ENCODE peak calls at places on chromosomes 4 and X, in five cellular contexts. J is MM.1S, K is HepG2, B is SK-N-SH, M is astrocyte. N is an unnamed sample.

GRCh38 chr4:123941306-123941705 is 544.7 kb downstream of the SPRY1 start:
- DNase-seq in J (no peak), K (no peak), B (no peak), M (peak; percentile 73), N (no peak)

GRCh38 chr4:51842167-51842553 is 793 bp upstream of the DCUN1D4 start:
- DNase-seq in J (no peak), K (no peak), B (peak; percentile 47), M (no peak), N (no peak)

GRCh38 chr4:170090667-170091052 is 904 bp upstream of the AADAT start:
- DNase-seq in J (no peak), K (no peak), B (peak; percentile 16), M (peak; percentile 29), N (no peak)

GRCh38 chr4:26192921-26193894 is 127.6 kb upstream of the RBPJ start:
- DNase-seq in J (no peak), K (no peak), B (no peak), M (no peak), N (no peak)

GRCh38 chr4:148273501-148273986 is 168.7 kb downstream of the NR3C2 start:
- DNase-seq in J (no peak), K (no peak), B (peak; percentile 16), M (no peak), N (no peak)

GRCh38 chr4:150173420-150173819 is 95.2 kb downstream of the DCLK2 start:
- DNase-seq in J (no peak), K (no peak), B (no peak), M (peak; percentile 67), N (no peak)

GRCh38 chrX:30992381-30992904 is 79.4 kb downstream of the FTHL17 start:
- DNase-seq in J (no peak), K (peak; percentile 93), B (peak; percentile 33), M (peak; percentile 10), N (no peak)

GRCh38 chr4:5474756-5475155 is 233.6 kb downstream of the EVC2 start:
- DNase-seq in J (no peak), K (no peak), B (no peak), M (peak; percentile 63), N (no peak)

GRCh38 chr4:112521123-112522116 is 5.4 kb upstream of the NEUROG2 start:
- DNase-seq in J (no peak), K (no peak), B (no peak), M (no peak), N (peak; percentile 34)

GRCh38 chr4:77927991-77928925 is 65.6 kb downstream of the MRPL1 start:
- DNase-seq in J (no peak), K (peak; percentile 51), B (no peak), M (peak; percentile 30), N (no peak)

GRCh38 chrX:118348186-118348810 is 2.4 kb downstream of the WDR44 start:
- DNase-seq in J (no peak), K (no peak), B (no peak), M (no peak), N (peak; percentile 40)

GRCh38 chr4:95929448-95930064 is 89.7 kb downstream of the PDHA2 start:
- DNase-seq in J (no peak), K (no peak), B (no peak), M (peak; percentile 3), N (peak; percentile 60)

GRCh38 chr4:185567828-185568442 is 32.6 kb upstream of the PDLIM3 start:
- DNase-seq in J (no peak), K (peak; percentile 80), B (no peak), M (peak; percentile 69), N (no peak)

GRCh38 chrX:49166914-49167739 is 4.6 kb downstream of the MAGIX start:
- DNase-seq in J (peak; percentile 65), K (no peak), B (peak; percentile 30), M (peak; percentile 77), N (peak; percentile 49)

GRCh38 chr4:101158136-101158485 is 189.2 kb downstream of the PPP3CA start:
- DNase-seq in J (no peak), K (no peak), B (no peak), M (no peak), N (no peak)

GRCh38 chr4:101178731-101179130 is 168.6 kb downstream of the PPP3CA start:
- DNase-seq in J (no peak), K (no peak), B (no peak), M (peak; percentile 78), N (no peak)

GRCh38 chr4:8171941-8172924 is 13.6 kb upstream of the ABLIM2 start:
- DNase-seq in J (no peak), K (no peak), B (no peak), M (no peak), N (no peak)

GRCh38 chr4:73721901-73722300 is 18.5 kb upstream of the CXCL8 start:
- DNase-seq in J (no peak), K (no peak), B (no peak), M (no peak), N (no peak)
- TF ChIP-seq CTCF in J (no peak), K (no peak), B (no peak), M (no peak), N (no peak)

GRCh38 chrX:65273152-65273551 is 261.4 kb downstream of the LAS1L start:
- DNase-seq in J (no peak), K (no peak), B (no peak), M (no peak), N (no peak)
- H2AFZ ChIP-seq in J (no peak overlapping the region), K (no peak overlapping the region), B (no peak overlapping the region), M (no peak overlapping the region), N (no peak overlapping the region)

GRCh38 chr4:146029147-146029546 is 90.5 kb upstream of the ZNF827 start:
- DNase-seq in J (no peak), K (no peak), B (no peak), M (peak; percentile 16), N (no peak)
- TF ChIP-seq CTCF in J (no peak), K (no peak), B (peak; percentile 41), M (peak; percentile 7), N (no peak)

GRCh38 chrX:119516157-119516702 is 48.0 kb downstream of the SLC25A5 start:
- DNase-seq in J (peak; percentile 78), K (peak; percentile 57), B (peak; percentile 75), M (peak; percentile 18), N (peak; percentile 79)
- H2AFZ ChIP-seq in J (peak overlapping the region; percentile 18), K (peak overlapping the region; percentile 78), B (peak overlapping the region; percentile 64), M (peak overlapping the region; percentile 54), N (no peak overlapping the region)

GRCh38 chr4:107379054-107379869 is 340.8 kb downstream of the PAPSS1 start:
- DNase-seq in J (no peak), K (no peak), B (no peak), M (peak; percentile 40), N (peak; percentile 6)

GRCh38 chr4:107380190-107380589 is 339.8 kb downstream of the PAPSS1 start:
- DNase-seq in J (no peak), K (no peak), B (no peak), M (no peak), N (no peak)

GRCh38 chr4:107376293-107376692 is 340.2 kb upstream of the DKK2 start:
- DNase-seq in J (no peak), K (no peak), B (no peak), M (no peak), N (no peak)

DNA sequence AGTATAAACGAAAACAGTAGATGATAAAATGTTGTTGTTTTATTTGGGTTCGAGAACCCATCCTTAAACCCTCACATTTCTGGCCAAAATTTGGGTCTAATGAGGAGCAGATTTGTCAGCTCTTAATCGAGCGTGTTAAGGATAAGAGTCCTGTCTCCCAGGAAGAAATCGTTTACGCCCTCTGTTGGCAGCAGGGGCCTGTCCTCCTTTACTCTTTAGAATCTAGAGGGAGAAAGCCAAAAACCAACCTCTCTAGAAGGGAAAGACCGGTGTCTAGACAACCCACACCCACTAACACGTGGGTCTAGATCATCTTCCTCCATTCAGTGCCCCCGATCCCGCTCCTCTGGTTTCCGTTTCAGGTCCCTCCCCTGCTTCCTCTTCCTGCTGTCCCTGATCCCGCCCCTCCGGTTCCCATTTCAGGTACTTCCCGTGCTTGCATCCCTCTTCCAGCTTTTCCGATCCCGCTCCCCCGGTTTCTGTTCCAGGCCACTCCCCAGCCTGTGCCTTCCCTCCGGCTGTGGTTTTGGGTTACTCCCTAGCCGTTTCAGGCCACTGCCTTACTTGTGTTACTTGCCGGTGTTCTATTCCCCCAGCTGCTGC is 339.1 kb downstream of the PAPSS1 start:
- DNase-seq in J (no peak), K (no peak), B (no peak), M (no peak), N (peak; percentile 21)
- TF ChIP-seq CTCF in J (no peak), K (no peak), B (no peak), M (no peak), N (peak; percentile 46)

GRCh38 chr4:99529218-99529617 is 18.4 kb downstream of the C4orf17 start:
- DNase-seq in J (no peak), K (no peak), B (no peak), M (no peak), N (no peak)
- H2AFZ ChIP-seq in J (no peak overlapping the region), K (no peak overlapping the region), B (no peak overlapping the region), M (no peak overlapping the region), N (no peak overlapping the region)

N was measured in GM23338.